ENCODE peak calls at places on chromosome X, in six cellular contexts. R, D, B, X, G and W are unnamed samples.

GRCh38 chrX:45749375-45749774 is 548.7 kb upstream of the DIPK2B start:
- DNase-seq in R (peak; percentile 64), D (no peak), G (no peak), X (no peak), B (no peak), W (no peak)

GRCh38 chrX:70498129-70498528 is 53.5 kb downstream of the DLG3 start:
- DNase-seq in R (no peak), D (no peak), B (no peak), G (no peak), X (no peak), W (no peak)

GRCh38 chrX:101550362-101550761 is at the start of gene ARMCX1:
- DNase-seq in B (peak; percentile 88), X (no peak), G (peak; percentile 77), D (peak; percentile 53), R (peak; percentile 79), W (no peak)

GRCh38 chrX:123425904-123426303 is 241.8 kb downstream of the GRIA3 start:
- DNase-seq in X (no peak), G (peak; percentile 39), B (no peak), R (peak; percentile 76), D (no peak), W (no peak)

GRCh38 chrX:123525131-123525725 is 207.6 kb downstream of the THOC2 start:
- DNase-seq in X (no peak), D (peak; percentile 3), G (no peak), B (no peak), R (no peak), W (no peak)

GRCh38 chrX:36908801-36909403 is 99.3 kb upstream of the FAM47C start:
- DNase-seq in G (no peak), D (peak; percentile 16), B (no peak), X (no peak), R (peak; percentile 31), W (no peak)

GRCh38 chrX:15563056-15563455 is 37.7 kb downstream of the ACE2 start:
- DNase-seq in G (no peak), X (no peak), D (no peak), B (no peak), R (no peak), W (no peak)

GRCh38 chrX:19602866-19603620 is 87.7 kb upstream of the MAP3K15 start:
- DNase-seq in G (no peak), R (peak; percentile 43), D (no peak), X (no peak), B (no peak), W (no peak)

GRCh38 chrX:111779582-111779981 is 96.4 kb upstream of the TRPC5OS start:
- DNase-seq in G (no peak), X (no peak), D (no peak), B (no peak), R (no peak), W (no peak)

GRCh38 chrX:6313356-6313755 is 84.7 kb upstream of the NLGN4X start:
- DNase-seq in R (no peak), X (no peak), G (no peak), D (no peak), B (no peak), W (no peak)

GRCh38 chrX:261167-261857 is 19.9 kb upstream of the PLCXD1 start:
- DNase-seq in D (no peak), R (peak; percentile 80), G (no peak), X (no peak), B (peak; percentile 70), W (no peak)

GRCh38 chrX:153347530-153347929 is 13.6 kb downstream of the ZNF275 start:
- DNase-seq in D (no peak), R (no peak), X (no peak), B (no peak), G (no peak), W (no peak)

GRCh38 chrX:124388562-124388961 is 42.2 kb downstream of the SH2D1A start:
- DNase-seq in X (peak; percentile 44), G (peak; percentile 49), D (peak; percentile 66), B (no peak), R (peak; percentile 62), W (peak; percentile 63)

GRCh38 chrX:16101581-16101980 is 21.8 kb upstream of the GRPR start:
- DNase-seq in D (no peak), B (no peak), X (no peak), G (no peak), R (no peak), W (no peak)

GRCh38 chrX:9605484-9605883 is 140.6 kb downstream of the TBL1X start:
- DNase-seq in B (no peak), R (no peak), X (no peak), G (no peak), D (no peak), W (no peak)

GRCh38 chrX:154020500-154021115 is 906 bp upstream of the IRAK1 start:
- DNase-seq in D (no peak), X (no peak), R (no peak), G (no peak), B (no peak), W (no peak)

GRCh38 chrX:20729421-20729820 is 462.7 kb upstream of the RPS6KA3 start:
- DNase-seq in G (no peak), B (no peak), D (no peak), X (no peak), R (peak; percentile 16), W (no peak)

GRCh38 chrX:110050885-110051284 is 48.0 kb downstream of the TMEM164 start:
- DNase-seq in R (no peak), B (no peak), G (no peak), D (no peak), X (no peak), W (no peak)

GRCh38 chrX:20362268-20363002 is 95.7 kb upstream of the RPS6KA3 start:
- DNase-seq in D (no peak), B (no peak), R (peak; percentile 48), G (no peak), X (no peak), W (no peak)

GRCh38 chrX:84064164-84064563 is 123.8 kb downstream of the RPS6KA6 start:
- DNase-seq in B (no peak), D (no peak), R (no peak), G (no peak), X (no peak), W (no peak)

GRCh38 chrX:93322110-93322509 is 351.3 kb downstream of the NAP1L3 start:
- DNase-seq in D (no peak), R (no peak), G (no peak), B (no peak), X (no peak), W (no peak)

GRCh38 chrX:151852294-151852693 is 60.4 kb upstream of the MAGEA4 start:
- DNase-seq in G (no peak), D (peak; percentile 0), R (no peak), X (no peak), B (no peak), W (no peak)

GRCh38 chrX:19535481-19535880 is 20.2 kb upstream of the MAP3K15 start:
- DNase-seq in B (no peak), G (no peak), R (peak; percentile 37), D (no peak), X (no peak), W (no peak)